ENCODE peak calls at places on chromosomes 7 and 10, in six cellular contexts. D, G, B, Q, H and Y are unnamed samples.

GRCh38 chr7:149778696-149779501 is 5.5 kb upstream of the ZNF467 start:
- DNase-seq in H (no peak), B (no peak), D (no peak), Q (no peak), G (no peak), Y (peak)

GRCh38 chr10:132113766-132114365 is 48.1 kb downstream of the JAKMIP3 start:
- DNase-seq in G (no peak), Q (no peak), B (no peak), D (no peak), H (no peak), Y (peak)

GRCh38 chr7:143487566-143487965 is 9.9 kb downstream of the TAS2R41 start:
- DNase-seq in D (no peak), B (peak), G (no peak), H (peak), Q (peak), Y (peak)

GRCh38 chr7:34747842-34748241 is 89.8 kb downstream of the NPSR1 start:
- DNase-seq in B (no peak), Q (no peak), G (no peak), D (peak), H (peak), Y (no peak)

GRCh38 chr10:1102392-1102791 is 46.2 kb downstream of the WDR37 start:
- DNase-seq in B (no peak), D (no peak), Q (no peak), G (no peak), H (no peak), Y (no peak)

GRCh38 chr10:43355749-43356371 is 15.6 kb upstream of the FXYD4 start:
- DNase-seq in Q (peak), D (peak), B (peak), H (no peak), G (no peak), Y (no peak)

GRCh38 chr10:84452006-84452405 is 123.6 kb downstream of the CCSER2 start:
- DNase-seq in G (no peak), H (no peak), B (peak), D (no peak), Q (no peak), Y (no peak)

GRCh38 chr7:151695856-151696555 is 176.3 kb upstream of the RHEB start:
- DNase-seq in Q (no peak), H (no peak), B (no peak), G (peak), D (no peak), Y (peak)

GRCh38 chr10:93515071-93515962 is 18.9 kb downstream of the CEP55 start:
- DNase-seq in D (no peak), B (peak), H (peak), Q (no peak), G (no peak), Y (no peak)
- H3K9ac ChIP-seq in D (no peak), B (no peak), H (no peak), Q (peak), G (no peak), Y (no peak)

GRCh38 chr7:11294218-11294617 is 320.5 kb downstream of the PHF14 start:
- DNase-seq in H (peak), G (no peak), D (peak), Q (no peak), B (no peak), Y (no peak)

GRCh38 chr7:11294965-11295364 is 321.3 kb downstream of the PHF14 start:
- DNase-seq in D (peak), Q (no peak), B (no peak), G (no peak), H (peak), Y (no peak)

GRCh38 chr7:11290859-11291258 is 317.2 kb downstream of the PHF14 start:
- DNase-seq in D (no peak), Q (no peak), H (no peak), B (no peak), G (no peak), Y (no peak)
- H3K27ac ChIP-seq in D (no peak), Q (no peak), H (no peak), B (no peak), G (no peak), Y (no peak)

GRCh38 chr7:21430575-21430954 is 2.7 kb downstream of the SP4 start:
- DNase-seq in G (no peak), H (no peak), B (no peak), Q (no peak), D (no peak), Y (peak)
- H3K9ac ChIP-seq in G (peak), H (no peak), B (no peak), Q (no peak), D (no peak), Y (no peak)

GRCh38 chr7:44760034-44760580 is 11.5 kb downstream of the ZMIZ2 start:
- DNase-seq in D (no peak), B (no peak), Q (no peak), H (no peak), G (no peak), Y (no peak)
- H3K27ac ChIP-seq in D (no peak), B (no peak), Q (no peak), H (no peak), G (no peak), Y (no peak)